ENCODE peak calls at places on chromosomes 6 and 20, in nine cellular contexts. U is fibroblast of mammary gland, I is body of pancreas, P is adrenal gland, Y is choroid plexus epithelial cell, M is WERI-Rb-1, L is GM06990, X is left ventricle myocardium inferior, A is upper lobe of left lung. S is an unnamed sample.

GRCh38 chr20:63023836-63024571 is 17.2 kb upstream of the BHLHE23 start:
- DNase-seq in U (no peak), I (no peak), P (no peak), Y (no peak), M (no peak), L (no peak), X (peak), A (no peak), S (no peak)

GRCh38 chr20:58708246-58708931 is 15.8 kb downstream of the NPEPL1 start:
- DNase-seq in U (no peak), I (no peak), P (no peak), Y (no peak), M (no peak), L (no peak), X (peak), A (no peak), S (no peak)

GRCh38 chr6:157492741-157493140 is 111.8 kb downstream of the ZDHHC14 start:
- DNase-seq in U (no peak), I (no peak), P (no peak), Y (no peak), M (no peak), L (no peak), X (no peak), A (no peak), S (no peak)

GRCh38 chr6:12233693-12234551 is 56.2 kb upstream of the EDN1 start:
- DNase-seq in U (peak), I (peak), P (peak), Y (peak), M (peak), L (peak), X (no peak), A (peak), S (no peak)

GRCh38 chr6:111985202-111985731 is 68.6 kb upstream of the CCN6 start:
- DNase-seq in U (peak), I (no peak), P (no peak), Y (peak), M (no peak), L (no peak), X (no peak), A (peak), S (no peak)

GRCh38 chr6:166492092-166492491 is 94.4 kb downstream of the RAMACL start:
- DNase-seq in U (no peak), I (no peak), P (no peak), Y (no peak), M (no peak), L (no peak), X (no peak), A (no peak), S (no peak)

GRCh38 chr20:57671662-57672061 is 38.2 kb downstream of the PMEPA1 start:
- DNase-seq in U (no peak), I (no peak), P (no peak), Y (no peak), M (no peak), L (no peak), X (no peak), A (peak), S (no peak)

GRCh38 chr20:46543033-46543432 is 7.4 kb downstream of the OCSTAMP start:
- DNase-seq in U (no peak), I (no peak), P (no peak), Y (no peak), M (no peak), L (no peak), X (no peak), A (no peak), S (no peak)

GRCh38 chr6:56996401-56996800 is 41.5 kb downstream of the BEND6 start:
- DNase-seq in U (no peak), I (no peak), P (no peak), Y (no peak), M (no peak), L (no peak), X (no peak), A (no peak), S (no peak)

GRCh38 chr20:24665196-24665595 is 195.8 kb downstream of the SYNDIG1 start:
- DNase-seq in U (no peak), I (no peak), P (no peak), Y (no peak), M (no peak), L (no peak), X (no peak), A (no peak), S (no peak)

GRCh38 chr6:134258849-134259306 is 59.0 kb downstream of the SGK1 start:
- DNase-seq in U (no peak), I (no peak), P (no peak), Y (no peak), M (no peak), L (no peak), X (no peak), A (no peak), S (no peak)

GRCh38 chr6:33419580-33420492 is at the start of gene SYNGAP1:
- DNase-seq in U (peak), I (peak), P (peak), Y (peak), M (peak), L (no peak), X (peak), A (no peak), S (no peak)

GRCh38 chr6:168440520-168441433 is at the start of gene SMOC2:
- DNase-seq in U (no peak), I (no peak), P (no peak), Y (no peak), M (peak), L (no peak), X (peak), A (no peak), S (no peak)

GRCh38 chr6:134520181-134521115 is 202.5 kb upstream of the SGK1 start:
- DNase-seq in U (peak), I (no peak), P (no peak), Y (peak), M (no peak), L (no peak), X (no peak), A (no peak), S (no peak)

GRCh38 chr6:32462609-32463008 is 22.9 kb downstream of the HLA-DRA start:
- DNase-seq in U (peak), I (no peak), P (no peak), Y (no peak), M (no peak), L (no peak), X (no peak), A (no peak), S (no peak)

GRCh38 chr6:121633309-121633708 is 197.9 kb downstream of the GJA1 start:
- DNase-seq in U (no peak), I (no peak), P (no peak), Y (no peak), M (no peak), L (no peak), X (no peak), A (no peak), S (no peak)

GRCh38 chr6:50720623-50721022 is 7.3 kb downstream of the TFAP2D start:
- DNase-seq in U (peak), I (no peak), P (no peak), Y (peak), M (no peak), L (no peak), X (no peak), A (no peak), S (no peak)

GRCh38 chr6:146358341-146359046 is 185.1 kb upstream of the RAB32 start:
- DNase-seq in U (peak), I (no peak), P (no peak), Y (peak), M (no peak), L (no peak), X (no peak), A (no peak), S (no peak)

GRCh38 chr6:166307981-166308768 is at the start of gene PRR18:
- DNase-seq in U (no peak), I (peak), P (no peak), Y (no peak), M (peak), L (peak), X (no peak), A (no peak), S (no peak)

GRCh38 chr6:56713285-56713684 is 70.6 kb upstream of the DST start:
- DNase-seq in U (peak), I (no peak), P (peak), Y (peak), M (no peak), L (no peak), X (no peak), A (peak), S (no peak)

GRCh38 chr6:11851405-11851804 is 72.8 kb upstream of the ADTRP start:
- DNase-seq in U (peak), I (no peak), P (no peak), Y (no peak), M (no peak), L (peak), X (no peak), A (no peak), S (no peak)

GRCh38 chr6:49052901-49053300 is 410.2 kb downstream of the MMUT start:
- DNase-seq in U (peak), I (no peak), P (no peak), Y (no peak), M (no peak), L (no peak), X (no peak), A (no peak), S (no peak)

GRCh38 chr6:134253681-134254080 is 64.2 kb downstream of the SGK1 start:
- DNase-seq in U (peak), I (peak), P (peak), Y (peak), M (no peak), L (no peak), X (no peak), A (no peak), S (no peak)

GRCh38 chr20:46568570-46569129 is 18.2 kb upstream of the OCSTAMP start:
- DNase-seq in U (peak), I (peak), P (peak), Y (peak), M (no peak), L (no peak), X (peak), A (peak), S (no peak)

GRCh38 chr6:26097268-26097875 is 10.1 kb downstream of the HFE start:
- DNase-seq in U (peak), I (peak), P (peak), Y (peak), M (peak), L (peak), X (no peak), A (peak), S (no peak)

GRCh38 chr20:11159728-11160127 is 485.9 kb upstream of the JAG1 start:
- DNase-seq in U (peak), I (no peak), P (peak), Y (peak), M (no peak), L (no peak), X (no peak), A (peak), S (no peak)

GRCh38 chr20:9966966-9967365 is 67.8 kb upstream of the ANKEF1 start:
- DNase-seq in U (peak), I (no peak), P (no peak), Y (peak), M (no peak), L (no peak), X (no peak), A (no peak), S (no peak)

GRCh38 chr6:8043221-8043620 is 21.0 kb downstream of the BLOC1S5 start:
- DNase-seq in U (no peak), I (no peak), P (no peak), Y (no peak), M (no peak), L (no peak), X (no peak), A (no peak), S (no peak)

GRCh38 chr6:8041933-8042583 is 22.1 kb downstream of the BLOC1S5 start:
- DNase-seq in U (no peak), I (no peak), P (no peak), Y (no peak), M (no peak), L (no peak), X (no peak), A (no peak), S (no peak)

DNA sequence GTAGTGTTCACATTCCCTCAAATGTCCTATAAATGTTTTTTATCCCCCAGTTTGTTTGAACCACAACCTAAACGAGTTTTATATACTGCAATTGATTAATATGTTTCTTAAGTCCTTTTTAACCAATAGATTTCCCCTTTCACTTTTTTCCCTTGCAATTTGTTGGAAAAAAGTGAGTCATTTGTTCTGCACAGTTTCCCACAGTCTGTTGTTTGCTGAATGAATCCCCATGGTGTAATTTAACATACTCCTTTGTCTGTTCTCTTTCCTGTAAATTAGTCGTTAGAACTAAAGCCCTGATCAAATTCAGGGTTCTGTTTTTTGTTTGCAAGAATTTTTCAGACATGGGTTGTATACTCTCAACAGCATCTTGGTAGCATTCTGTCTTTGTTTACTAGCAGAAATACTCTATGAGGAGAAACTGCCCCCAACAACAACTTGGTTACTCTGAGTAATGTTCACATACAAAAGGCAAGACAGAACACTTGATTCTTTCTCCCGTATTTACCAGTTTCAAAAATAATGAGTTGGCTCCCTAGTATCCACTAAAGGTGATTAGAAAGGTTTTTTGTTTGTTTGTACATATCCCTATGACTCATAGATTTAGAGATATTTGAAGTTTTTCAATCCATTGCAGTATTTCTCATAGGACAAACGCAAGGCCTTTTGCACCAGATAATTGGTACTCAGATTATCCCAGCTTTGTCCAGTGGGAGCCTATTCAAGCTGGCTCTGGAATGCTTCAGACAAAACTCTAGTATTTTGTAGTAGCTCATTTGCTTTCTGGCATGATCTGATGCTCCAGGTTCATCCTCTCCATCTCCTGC is 16.5 kb downstream of the BLOC1S5 start:
- DNase-seq in U (peak), I (no peak), P (no peak), Y (peak), M (no peak), L (no peak), X (no peak), A (no peak), S (no peak)
- H3K4me3 ChIP-seq in U (no peak), I (no peak), P (no peak), Y (no peak), M (no peak), L (no peak), X (no peak), A (no peak), S (no peak)

GRCh38 chr6:98777762-98778161 is 56.6 kb upstream of the POU3F2 start:
- DNase-seq in U (no peak), I (no peak), P (no peak), Y (no peak), M (no peak), L (peak), X (no peak), A (no peak), S (no peak)
- TF ChIP-seq CTCF in U (no peak), I (no peak), P (no peak), Y (no peak), M (no peak), L (peak), X (no peak), A (no peak), S (no peak)

GRCh38 chr20:22531756-22532155 is 52.6 kb downstream of the FOXA2 start:
- DNase-seq in U (no peak), I (no peak), P (no peak), Y (no peak), M (no peak), L (no peak), X (no peak), A (no peak), S (no peak)

GRCh38 chr20:22526512-22527012 is 57.8 kb downstream of the FOXA2 start:
- DNase-seq in U (no peak), I (no peak), P (no peak), Y (no peak), M (no peak), L (no peak), X (no peak), A (no peak), S (no peak)

GRCh38 chr20:22531056-22531615 is 53.2 kb downstream of the FOXA2 start:
- DNase-seq in U (no peak), I (no peak), P (no peak), Y (no peak), M (no peak), L (no peak), X (no peak), A (no peak), S (no peak)

GRCh38 chr20:22532598-22532997 is 51.8 kb downstream of the FOXA2 start:
- DNase-seq in U (no peak), I (no peak), P (no peak), Y (no peak), M (no peak), L (no peak), X (no peak), A (no peak), S (no peak)

DNA sequence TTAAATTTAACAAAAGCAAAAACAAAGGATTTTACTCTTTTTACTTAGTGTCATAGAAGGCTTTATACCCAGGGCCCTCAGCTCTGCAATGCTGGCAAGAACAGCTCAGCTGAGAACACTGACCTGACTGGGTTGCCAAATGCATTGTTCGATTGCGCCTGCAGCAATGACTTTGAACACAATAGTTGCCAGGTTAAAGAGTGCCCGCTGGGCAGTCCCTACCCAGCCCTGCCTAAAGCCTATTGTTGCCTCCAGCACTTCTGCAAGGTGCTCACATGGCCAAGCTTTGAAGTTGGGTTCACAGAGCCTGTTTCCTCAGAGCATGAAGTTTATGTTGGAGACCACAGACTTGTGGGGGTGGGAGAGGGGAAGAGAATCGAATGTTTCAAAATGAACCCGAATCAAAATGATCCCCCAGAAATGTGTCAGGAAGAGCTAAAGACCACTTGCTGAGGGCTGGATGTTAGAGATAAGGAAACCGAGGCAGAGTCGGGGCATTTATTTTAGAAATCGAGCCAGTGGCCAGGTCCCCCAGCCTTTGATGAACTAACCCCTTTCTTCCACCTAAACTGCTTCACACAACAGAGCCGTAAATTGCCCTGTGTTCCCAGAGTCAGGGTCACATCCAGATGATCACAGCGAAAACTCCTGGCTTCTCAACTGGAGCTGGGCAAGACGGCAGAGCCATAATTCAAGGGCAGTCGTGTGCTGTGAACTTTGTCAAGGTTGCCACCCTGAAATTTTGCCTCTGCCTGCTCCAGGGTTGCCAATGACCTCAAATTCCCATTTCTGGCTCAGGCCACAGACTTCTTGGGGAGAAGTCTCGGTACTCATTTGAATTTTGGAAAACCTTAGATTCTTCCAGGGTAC is 55.0 kb downstream of the FOXA2 start:
- DNase-seq in U (no peak), I (no peak), P (no peak), Y (no peak), M (no peak), L (no peak), X (no peak), A (no peak), S (no peak)
- H3K4me3 ChIP-seq in U (no peak), I (no peak), P (no peak), Y (no peak), M (no peak), L (no peak), X (no peak), A (no peak), S (no peak)

GRCh38 chr20:16011061-16011460 is 562.2 kb downstream of the KIF16B start:
- DNase-seq in U (no peak), I (no peak), P (no peak), Y (no peak), M (no peak), L (no peak), X (no peak), A (no peak), S (no peak)

GRCh38 chr20:16011519-16011918 is 561.7 kb downstream of the KIF16B start:
- DNase-seq in U (no peak), I (no peak), P (no peak), Y (no peak), M (no peak), L (no peak), X (no peak), A (no peak), S (no peak)

GRCh38 chr20:16005612-16006493 is 567.4 kb downstream of the KIF16B start:
- DNase-seq in U (no peak), I (no peak), P (no peak), Y (no peak), M (no peak), L (no peak), X (no peak), A (no peak), S (no peak)

GRCh38 chr20:16007164-16007563 is 566.1 kb downstream of the KIF16B start:
- DNase-seq in U (no peak), I (no peak), P (no peak), Y (no peak), M (no peak), L (no peak), X (no peak), A (no peak), S (no peak)

DNA sequence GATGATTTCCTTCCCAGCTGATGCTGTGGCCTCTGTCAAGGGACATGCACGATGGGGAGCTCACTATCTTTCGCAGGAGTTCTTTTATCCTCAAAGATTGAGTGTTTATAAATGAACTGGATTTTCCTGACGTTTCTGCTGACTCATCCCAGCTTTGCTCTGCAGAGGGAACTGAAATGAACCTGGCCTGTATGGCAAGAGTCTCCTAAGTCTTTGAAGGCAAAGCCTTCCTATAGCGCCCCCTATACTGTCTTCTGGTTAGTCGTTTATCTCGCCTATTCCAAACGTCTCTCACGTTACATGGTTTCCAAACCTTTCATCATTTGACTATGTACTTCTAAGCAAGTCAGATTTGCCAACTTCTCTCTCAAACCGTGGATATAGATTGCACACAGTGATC is 565.3 kb downstream of the KIF16B start:
- DNase-seq in U (peak), I (no peak), P (no peak), Y (peak), M (no peak), L (no peak), X (no peak), A (no peak), S (no peak)
- TF ChIP-seq CTCF in U (peak), I (no peak), P (no peak), Y (no peak), M (peak), L (no peak), X (no peak), A (no peak), S (no peak)

GRCh38 chr6:41404221-41404866 is 68.9 kb downstream of the NCR2 start:
- DNase-seq in U (no peak), I (no peak), P (no peak), Y (no peak), M (no peak), L (no peak), X (no peak), A (no peak), S (no peak)
- H3K4me3 ChIP-seq in U (no peak), I (no peak), P (no peak), Y (no peak), M (no peak), L (no peak), X (no peak), A (no peak), S (no peak)